ENCODE peak calls at places on chromosome 3, in eight cellular contexts. One of them, this sample, is unnamed.

GRCh38 chr3:98003306-98003969 is 31.2 kb upstream of the RIOX2 start:
- DNase-seq in H9: no peak
- DNase-seq in GM23248: no peak
- DNase-seq in neural progenitor cell: no peak
- DNase-seq in H1: no peak
- DNase-seq in GM23338: no peak
- DNase-seq in neuronal stem cell: no peak
- DNase-seq in mammary epithelial cell: no peak
- DNase-seq in this sample: no peak

GRCh38 chr3:181726351-181727121 is 14.8 kb downstream of the SOX2 start:
- DNase-seq in H9: peak
- DNase-seq in GM23248: no peak
- DNase-seq in neural progenitor cell: peak
- DNase-seq in H1: peak
- DNase-seq in GM23338: peak
- DNase-seq in neuronal stem cell: peak
- DNase-seq in mammary epithelial cell: no peak
- DNase-seq in this sample: peak

GRCh38 chr3:42526616-42527367 is 24.3 kb downstream of the VIPR1 start:
- DNase-seq in H9: no peak
- DNase-seq in GM23248: no peak
- DNase-seq in neural progenitor cell: peak
- DNase-seq in H1: no peak
- DNase-seq in GM23338: peak
- DNase-seq in neuronal stem cell: no peak
- DNase-seq in mammary epithelial cell: no peak
- DNase-seq in this sample: no peak

GRCh38 chr3:36992806-36993325 is at the start of gene EPM2AIP1:
- DNase-seq in H9: no peak
- DNase-seq in GM23248: peak
- DNase-seq in neural progenitor cell: peak
- DNase-seq in H1: peak
- DNase-seq in GM23338: peak
- DNase-seq in neuronal stem cell: no peak
- DNase-seq in mammary epithelial cell: no peak
- DNase-seq in this sample: peak

GRCh38 chr3:168591587-168591986 is 495.9 kb upstream of the GOLIM4 start:
- DNase-seq in H9: no peak
- DNase-seq in GM23248: no peak
- DNase-seq in neural progenitor cell: no peak
- DNase-seq in H1: no peak
- DNase-seq in GM23338: no peak
- DNase-seq in neuronal stem cell: no peak
- DNase-seq in mammary epithelial cell: no peak
- DNase-seq in this sample: no peak

GRCh38 chr3:47007482-47008257 is 28.2 kb downstream of the NBEAL2 start:
- DNase-seq in H9: no peak
- DNase-seq in GM23248: no peak
- DNase-seq in neural progenitor cell: no peak
- DNase-seq in H1: no peak
- DNase-seq in GM23338: no peak
- DNase-seq in neuronal stem cell: no peak
- DNase-seq in mammary epithelial cell: no peak
- DNase-seq in this sample: no peak

GRCh38 chr3:17580901-17581300 is 161.5 kb downstream of the TBC1D5 start:
- DNase-seq in H9: no peak
- DNase-seq in GM23248: no peak
- DNase-seq in neural progenitor cell: no peak
- DNase-seq in H1: no peak
- DNase-seq in GM23338: no peak
- DNase-seq in neuronal stem cell: no peak
- DNase-seq in mammary epithelial cell: no peak
- DNase-seq in this sample: no peak

GRCh38 chr3:134617608-134618472 is 33.0 kb downstream of the KY start:
- DNase-seq in H9: peak
- DNase-seq in GM23248: no peak
- DNase-seq in neural progenitor cell: no peak
- DNase-seq in H1: peak
- DNase-seq in GM23338: no peak
- DNase-seq in neuronal stem cell: no peak
- DNase-seq in mammary epithelial cell: no peak
- DNase-seq in this sample: no peak

GRCh38 chr3:10308678-10309077 is 12.2 kb downstream of the SEC13 start:
- DNase-seq in H9: no peak
- DNase-seq in GM23248: no peak
- DNase-seq in neural progenitor cell: no peak
- DNase-seq in H1: no peak
- DNase-seq in GM23338: no peak
- DNase-seq in neuronal stem cell: no peak
- DNase-seq in mammary epithelial cell: no peak
- DNase-seq in this sample: no peak

GRCh38 chr3:113097821-113098516 is 107.2 kb downstream of the GTPBP8 start:
- DNase-seq in H9: no peak
- DNase-seq in GM23248: peak
- DNase-seq in neural progenitor cell: no peak
- DNase-seq in H1: no peak
- DNase-seq in GM23338: no peak
- DNase-seq in neuronal stem cell: no peak
- DNase-seq in mammary epithelial cell: peak
- DNase-seq in this sample: peak

GRCh38 chr3:1987983-1988382 is 110.7 kb upstream of the CNTN4 start:
- DNase-seq in H9: no peak
- DNase-seq in GM23248: no peak
- DNase-seq in neural progenitor cell: peak
- DNase-seq in H1: no peak
- DNase-seq in GM23338: peak
- DNase-seq in neuronal stem cell: peak
- DNase-seq in mammary epithelial cell: no peak
- DNase-seq in this sample: peak

GRCh38 chr3:112773864-112774263 is 72.8 kb downstream of the CD200R1L start:
- DNase-seq in H9: no peak
- DNase-seq in GM23248: no peak
- DNase-seq in neural progenitor cell: no peak
- DNase-seq in H1: no peak
- DNase-seq in GM23338: no peak
- DNase-seq in neuronal stem cell: no peak
- DNase-seq in mammary epithelial cell: peak
- DNase-seq in this sample: no peak

GRCh38 chr3:11568503-11569155 is 75.1 kb downstream of the VGLL4 start:
- DNase-seq in H9: no peak
- DNase-seq in GM23248: peak
- DNase-seq in neural progenitor cell: no peak
- DNase-seq in H1: no peak
- DNase-seq in GM23338: no peak
- DNase-seq in neuronal stem cell: no peak
- DNase-seq in mammary epithelial cell: peak
- DNase-seq in this sample: peak

GRCh38 chr3:195197764-195198423 is 73.1 kb downstream of the XXYLT1 start:
- DNase-seq in H9: no peak
- DNase-seq in GM23248: peak
- DNase-seq in neural progenitor cell: no peak
- DNase-seq in H1: no peak
- DNase-seq in GM23338: no peak
- DNase-seq in neuronal stem cell: no peak
- DNase-seq in mammary epithelial cell: peak
- DNase-seq in this sample: no peak

GRCh38 chr3:46440531-46441294 is 24.0 kb downstream of the LTF start:
- DNase-seq in H9: no peak
- DNase-seq in GM23248: no peak
- DNase-seq in neural progenitor cell: no peak
- DNase-seq in H1: no peak
- DNase-seq in GM23338: peak
- DNase-seq in neuronal stem cell: no peak
- DNase-seq in mammary epithelial cell: no peak
- DNase-seq in this sample: no peak

GRCh38 chr3:72597756-72598195 is 250.5 kb downstream of the SHQ1 start:
- DNase-seq in H9: no peak
- DNase-seq in GM23248: peak
- DNase-seq in neural progenitor cell: peak
- DNase-seq in H1: no peak
- DNase-seq in GM23338: peak
- DNase-seq in neuronal stem cell: no peak
- DNase-seq in mammary epithelial cell: peak
- DNase-seq in this sample: no peak

GRCh38 chr3:185585523-185585861 is 603 bp upstream of the SENP2 start:
- DNase-seq in H9: no peak
- DNase-seq in GM23248: no peak
- DNase-seq in neural progenitor cell: no peak
- DNase-seq in H1: no peak
- DNase-seq in GM23338: no peak
- DNase-seq in neuronal stem cell: no peak
- DNase-seq in mammary epithelial cell: no peak
- DNase-seq in this sample: peak

GRCh38 chr3:145170101-145170500 is 990.9 kb downstream of the PLOD2 start:
- DNase-seq in H9: no peak
- DNase-seq in GM23248: no peak
- DNase-seq in neural progenitor cell: no peak
- DNase-seq in H1: no peak
- DNase-seq in GM23338: no peak
- DNase-seq in neuronal stem cell: no peak
- DNase-seq in mammary epithelial cell: no peak
- DNase-seq in this sample: no peak
- H2AFZ ChIP-seq in H9: no peak
- H2AFZ ChIP-seq in GM23248: no peak
- H2AFZ ChIP-seq in neural progenitor cell: peak
- H2AFZ ChIP-seq in H1: peak
- H2AFZ ChIP-seq in GM23338: peak
- H2AFZ ChIP-seq in neuronal stem cell: peak
- H2AFZ ChIP-seq in mammary epithelial cell: no peak
- H2AFZ ChIP-seq in this sample: no peak

DNA sequence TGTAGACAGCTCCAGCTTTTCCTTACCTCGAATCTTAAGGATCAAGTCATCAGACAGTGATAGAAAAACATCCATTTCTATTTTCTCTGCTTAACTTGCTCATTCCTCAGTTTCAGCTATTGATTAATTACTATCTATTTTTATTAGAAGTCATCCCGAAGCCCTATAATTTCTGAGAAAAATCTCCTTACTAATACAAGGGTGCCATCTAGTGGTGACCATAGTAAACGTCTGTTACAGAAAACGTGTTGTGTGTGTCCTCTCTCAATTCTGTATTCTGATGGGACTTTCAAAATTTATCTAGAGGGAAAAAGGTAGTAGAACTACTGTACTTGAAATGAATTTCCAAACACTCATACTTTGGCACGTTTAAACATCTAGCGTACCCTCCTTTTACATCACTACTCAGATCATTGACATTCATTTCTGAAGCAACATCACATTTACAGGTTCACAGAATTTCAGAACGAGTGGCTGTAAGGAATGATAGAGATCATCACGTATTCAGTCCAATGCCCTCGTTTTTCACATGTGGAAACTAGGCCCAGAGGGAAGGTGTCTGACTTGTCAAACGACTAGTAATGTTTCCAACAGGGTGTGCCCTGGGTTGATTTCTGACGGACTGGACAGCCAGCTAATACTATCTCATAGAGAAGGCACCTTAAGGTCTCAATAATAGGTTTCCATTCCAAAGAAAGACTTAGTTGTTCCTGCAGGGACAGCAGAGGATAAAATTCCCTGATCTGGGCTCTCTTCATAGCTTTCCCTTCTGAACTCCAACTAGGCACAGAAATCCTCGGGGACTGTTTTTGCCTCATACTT is 25.6 kb downstream of the HACD2 start:
- DNase-seq in H9: no peak
- DNase-seq in GM23248: peak
- DNase-seq in neural progenitor cell: peak
- DNase-seq in H1: no peak
- DNase-seq in GM23338: peak
- DNase-seq in neuronal stem cell: peak
- DNase-seq in mammary epithelial cell: peak
- DNase-seq in this sample: peak
- H2AFZ ChIP-seq in H9: no peak
- H2AFZ ChIP-seq in GM23248: no peak
- H2AFZ ChIP-seq in neural progenitor cell: no peak
- H2AFZ ChIP-seq in H1: no peak
- H2AFZ ChIP-seq in GM23338: no peak
- H2AFZ ChIP-seq in neuronal stem cell: no peak
- H2AFZ ChIP-seq in mammary epithelial cell: no peak
- H2AFZ ChIP-seq in this sample: no peak

DNA sequence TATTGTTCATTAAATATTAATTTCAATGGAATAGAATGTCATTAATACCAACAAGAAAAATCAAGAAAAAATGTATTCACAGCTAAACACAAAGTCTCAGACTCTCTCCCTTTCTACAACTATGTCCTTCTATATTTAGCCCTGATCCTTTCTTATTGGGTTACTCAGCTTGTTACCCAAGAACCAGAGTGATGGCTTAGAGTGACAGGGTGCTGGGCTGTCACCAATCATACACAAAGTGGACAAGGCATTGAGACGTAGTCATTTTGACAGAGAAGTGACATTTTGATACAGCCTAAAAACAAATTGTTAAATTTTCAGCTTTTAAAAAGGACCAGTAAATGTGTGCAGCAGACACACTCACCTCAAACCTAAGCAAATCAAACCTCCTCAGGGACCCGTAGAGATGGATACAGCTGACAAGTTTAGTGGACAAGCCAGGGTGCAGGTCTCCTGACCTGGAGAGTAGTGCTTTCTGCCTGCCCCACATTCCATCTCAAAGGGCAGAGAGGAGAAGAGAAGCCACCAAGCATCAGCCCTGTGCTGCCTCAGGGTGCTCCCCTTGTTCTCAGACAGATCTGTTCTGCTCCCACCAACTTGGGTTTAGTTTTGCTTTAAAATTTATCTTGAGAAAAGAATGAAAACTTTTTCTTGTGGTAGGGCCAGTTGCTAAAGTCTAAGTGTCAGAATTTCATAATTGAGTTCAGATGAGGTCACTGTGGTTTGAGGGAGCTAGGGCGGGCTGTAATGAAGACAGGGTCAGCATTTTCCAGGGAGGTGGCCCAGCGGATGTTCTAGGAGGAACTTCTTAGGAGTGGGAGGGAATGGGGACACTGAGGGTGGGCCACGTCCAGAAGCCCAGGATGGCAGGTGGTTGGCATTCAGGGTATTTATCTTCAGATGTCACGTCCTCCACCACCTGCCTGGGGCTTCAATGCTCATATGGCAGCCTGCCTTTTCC is 136.5 kb upstream of the TBL1XR1 start:
- DNase-seq in H9: no peak
- DNase-seq in GM23248: no peak
- DNase-seq in neural progenitor cell: no peak
- DNase-seq in H1: no peak
- DNase-seq in GM23338: no peak
- DNase-seq in neuronal stem cell: no peak
- DNase-seq in mammary epithelial cell: no peak
- DNase-seq in this sample: no peak
- H2AFZ ChIP-seq in H9: no peak
- H2AFZ ChIP-seq in GM23248: no peak
- H2AFZ ChIP-seq in neural progenitor cell: no peak
- H2AFZ ChIP-seq in H1: no peak
- H2AFZ ChIP-seq in GM23338: no peak
- H2AFZ ChIP-seq in neuronal stem cell: no peak
- H2AFZ ChIP-seq in mammary epithelial cell: no peak
- H2AFZ ChIP-seq in this sample: no peak

DNA sequence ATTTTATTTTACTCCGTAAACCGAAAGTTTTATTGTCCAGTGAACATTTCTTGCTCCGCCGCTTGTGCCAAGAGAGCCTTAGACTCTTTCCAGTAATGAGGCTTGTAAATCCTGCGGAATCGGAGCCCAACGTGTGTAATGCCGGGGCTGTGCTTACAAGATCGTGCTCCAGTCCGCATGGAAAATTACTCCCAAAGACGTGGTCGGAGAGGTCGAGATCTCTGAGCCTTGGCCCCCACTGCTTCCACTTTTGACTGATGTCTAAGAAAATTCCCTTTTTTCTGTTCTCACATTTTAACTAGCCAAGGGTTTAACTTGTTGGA is 702 bp upstream of the PLOD2 start:
- DNase-seq in H9: no peak
- DNase-seq in GM23248: peak
- DNase-seq in neural progenitor cell: peak
- DNase-seq in H1: no peak
- DNase-seq in GM23338: peak
- DNase-seq in neuronal stem cell: no peak
- DNase-seq in mammary epithelial cell: no peak
- DNase-seq in this sample: peak
- H2AFZ ChIP-seq in H9: peak
- H2AFZ ChIP-seq in GM23248: peak
- H2AFZ ChIP-seq in neural progenitor cell: peak
- H2AFZ ChIP-seq in H1: peak
- H2AFZ ChIP-seq in GM23338: peak
- H2AFZ ChIP-seq in neuronal stem cell: peak
- H2AFZ ChIP-seq in mammary epithelial cell: peak
- H2AFZ ChIP-seq in this sample: peak